ENCODE peak calls at places on chromosomes 13 and 19, in seven cellular contexts. Y is lung, G is endothelial cell of umbilical vein, O is AG09319, U is MM.1S, C is Caco-2, B is activated B cell treated with CpG ODN at 0.5 μM for 24 hours. J is an unnamed sample.

GRCh38 chr13:75877092-75877491 is 241.0 kb downstream of the LMO7 start:
- DNase-seq in Y (no peak), G (no peak), O (no peak), U (no peak), C (no peak), B (no peak), J (no peak)

GRCh38 chr13:114142640-114143490 is 10.4 kb upstream of the RASA3 start:
- DNase-seq in Y (no peak), G (no peak), O (no peak), U (no peak), C (no peak), B (no peak), J (no peak)

GRCh38 chr13:106753241-106753640 is 185.3 kb upstream of the ARGLU1 start:
- DNase-seq in Y (no peak), G (peak; percentile 75), O (no peak), U (no peak), C (no peak), B (no peak), J (peak; percentile 79)

GRCh38 chr13:19150712-19151228 is 30.9 kb downstream of the TUBA3C start:
- DNase-seq in Y (no peak), G (no peak), O (no peak), U (no peak), C (no peak), B (no peak), J (peak; percentile 22)

GRCh38 chr13:50222569-50223332 is 207.5 kb downstream of the KCNRG start:
- DNase-seq in Y (peak; percentile 58), G (no peak), O (no peak), U (peak; percentile 80), C (peak; percentile 12), B (no peak), J (peak; percentile 41)

GRCh38 chr13:96968027-96968426 is 26.2 kb downstream of the OXGR1 start:
- DNase-seq in Y (no peak), G (no peak), O (no peak), U (no peak), C (peak; percentile 23), B (no peak), J (no peak)

GRCh38 chr13:77528834-77529500 is 6.5 kb upstream of the SCEL start:
- DNase-seq in Y (no peak), G (no peak), O (no peak), U (no peak), C (no peak), B (no peak), J (no peak)

GRCh38 chr19:7801020-7801570 is 28.9 kb upstream of the EVI5L start:
- DNase-seq in Y (no peak), G (no peak), O (no peak), U (no peak), C (no peak), B (no peak), J (no peak)

GRCh38 chr13:82698383-82698782 is 1183.9 kb downstream of the SLITRK1 start:
- DNase-seq in Y (no peak), G (no peak), O (no peak), U (no peak), C (no peak), B (no peak), J (no peak)

GRCh38 chr19:18975011-18975410 is 34.0 kb upstream of the HOMER3 start:
- DNase-seq in Y (no peak), G (no peak), O (no peak), U (no peak), C (no peak), B (no peak), J (no peak)

GRCh38 chr13:31101511-31102170 is 60.1 kb downstream of the HSPH1 start:
- DNase-seq in Y (no peak), G (no peak), O (no peak), U (no peak), C (no peak), B (no peak), J (no peak)

GRCh38 chr19:27935669-27936068 is 1277.3 kb downstream of the UQCRFS1 start:
- DNase-seq in Y (no peak), G (no peak), O (no peak), U (no peak), C (no peak), B (no peak), J (no peak)

GRCh38 chr13:79374578-79374977 is 31.5 kb downstream of the RBM26 start:
- DNase-seq in Y (no peak), G (no peak), O (no peak), U (no peak), C (no peak), B (no peak), J (no peak)

GRCh38 chr19:55373318-55373992 is 3.2 kb upstream of the TMEM190 start:
- DNase-seq in Y (no peak), G (no peak), O (no peak), U (no peak), C (peak; percentile 37), B (no peak), J (no peak)

GRCh38 chr13:107251321-107251720 is 683.4 kb upstream of the ARGLU1 start:
- DNase-seq in Y (no peak), G (no peak), O (no peak), U (no peak), C (no peak), B (no peak), J (no peak)

GRCh38 chr19:28061111-28061510 is 1151.8 kb downstream of the UQCRFS1 start:
- DNase-seq in Y (no peak), G (no peak), O (no peak), U (no peak), C (no peak), B (no peak), J (no peak)

GRCh38 chr19:33024398-33024797 is 40.3 kb downstream of the RHPN2 start:
- DNase-seq in Y (no peak), G (no peak), O (no peak), U (no peak), C (no peak), B (no peak), J (no peak)

GRCh38 chr13:29909975-29910674 is 59.7 kb upstream of the UBL3 start:
- DNase-seq in Y (no peak), G (no peak), O (no peak), U (no peak), C (no peak), B (no peak), J (no peak)

GRCh38 chr13:33524086-33524485 is 238.5 kb upstream of the STARD13 start:
- DNase-seq in Y (no peak), G (peak; percentile 65), O (peak; percentile 57), U (no peak), C (no peak), B (no peak), J (no peak)

GRCh38 chr19:16247353-16248182 is 49.9 kb downstream of the AP1M1 start:
- DNase-seq in Y (peak; percentile 90), G (peak; percentile 78), O (peak; percentile 20), U (peak; percentile 62), C (peak; percentile 90), B (peak; percentile 85), J (no peak)

GRCh38 chr13:44758595-44759221 is 182.6 kb upstream of the TSC22D1 start:
- DNase-seq in Y (no peak), G (peak; percentile 85), O (peak; percentile 22), U (no peak), C (no peak), B (no peak), J (no peak)

GRCh38 chr19:3618144-3618810 is 8.3 kb downstream of the CACTIN start:
- DNase-seq in Y (no peak), G (peak; percentile 38), O (no peak), U (peak; percentile 97), C (peak; percentile 55), B (peak; percentile 65), J (no peak)

GRCh38 chr13:109383683-109384082 is 402.7 kb downstream of the IRS2 start:
- DNase-seq in Y (no peak), G (peak; percentile 4), O (no peak), U (no peak), C (no peak), B (no peak), J (no peak)

GRCh38 chr19:3458595-3459284 is 21.6 kb downstream of the SMIM24 start:
- DNase-seq in Y (no peak), G (no peak), O (no peak), U (no peak), C (no peak), B (no peak), J (no peak)

GRCh38 chr19:10203686-10204085 is 8.9 kb upstream of the DNMT1 start:
- DNase-seq in Y (no peak), G (no peak), O (no peak), U (peak; percentile 17), C (no peak), B (no peak), J (no peak)
- TF ChIP-seq CTCF in Y (no peak), G (no peak), O (no peak), U (no peak), C (no peak), B (no peak), J (no peak)

DNA sequence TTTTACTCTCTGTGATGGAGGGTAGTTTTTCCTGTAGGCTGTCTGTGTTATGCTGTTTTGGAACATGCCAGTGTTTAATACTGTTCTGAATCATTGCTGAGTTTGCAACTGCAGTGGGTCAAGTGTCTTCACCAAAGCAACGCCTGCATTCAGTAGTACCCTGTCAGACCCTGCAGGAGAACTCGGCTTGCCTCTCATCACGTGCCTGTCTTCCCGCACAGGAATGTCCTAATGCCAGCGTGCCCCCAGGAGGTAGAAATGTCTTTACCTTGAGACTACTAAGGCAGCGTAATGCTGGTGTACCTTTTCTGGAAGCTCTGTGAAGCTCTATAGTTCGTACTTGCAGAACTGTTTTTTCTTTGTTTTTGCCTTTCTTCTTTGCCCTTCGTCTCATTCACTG is 42.3 kb downstream of the POLR1D start:
- DNase-seq in Y (no peak), G (no peak), O (no peak), U (no peak), C (no peak), B (no peak), J (no peak)
- TF ChIP-seq CTCF in Y (no peak), G (no peak), O (no peak), U (no peak), C (no peak), B (no peak), J (no peak)

GRCh38 chr13:100828226-100828625 is 153.6 kb upstream of the TMTC4 start:
- DNase-seq in Y (no peak), G (no peak), O (no peak), U (no peak), C (peak; percentile 23), B (no peak), J (no peak)
- TF ChIP-seq CTCF in Y (no peak), G (no peak), O (no peak), U (no peak), C (peak; percentile 57), B (no peak), J (peak; percentile 32)

DNA sequence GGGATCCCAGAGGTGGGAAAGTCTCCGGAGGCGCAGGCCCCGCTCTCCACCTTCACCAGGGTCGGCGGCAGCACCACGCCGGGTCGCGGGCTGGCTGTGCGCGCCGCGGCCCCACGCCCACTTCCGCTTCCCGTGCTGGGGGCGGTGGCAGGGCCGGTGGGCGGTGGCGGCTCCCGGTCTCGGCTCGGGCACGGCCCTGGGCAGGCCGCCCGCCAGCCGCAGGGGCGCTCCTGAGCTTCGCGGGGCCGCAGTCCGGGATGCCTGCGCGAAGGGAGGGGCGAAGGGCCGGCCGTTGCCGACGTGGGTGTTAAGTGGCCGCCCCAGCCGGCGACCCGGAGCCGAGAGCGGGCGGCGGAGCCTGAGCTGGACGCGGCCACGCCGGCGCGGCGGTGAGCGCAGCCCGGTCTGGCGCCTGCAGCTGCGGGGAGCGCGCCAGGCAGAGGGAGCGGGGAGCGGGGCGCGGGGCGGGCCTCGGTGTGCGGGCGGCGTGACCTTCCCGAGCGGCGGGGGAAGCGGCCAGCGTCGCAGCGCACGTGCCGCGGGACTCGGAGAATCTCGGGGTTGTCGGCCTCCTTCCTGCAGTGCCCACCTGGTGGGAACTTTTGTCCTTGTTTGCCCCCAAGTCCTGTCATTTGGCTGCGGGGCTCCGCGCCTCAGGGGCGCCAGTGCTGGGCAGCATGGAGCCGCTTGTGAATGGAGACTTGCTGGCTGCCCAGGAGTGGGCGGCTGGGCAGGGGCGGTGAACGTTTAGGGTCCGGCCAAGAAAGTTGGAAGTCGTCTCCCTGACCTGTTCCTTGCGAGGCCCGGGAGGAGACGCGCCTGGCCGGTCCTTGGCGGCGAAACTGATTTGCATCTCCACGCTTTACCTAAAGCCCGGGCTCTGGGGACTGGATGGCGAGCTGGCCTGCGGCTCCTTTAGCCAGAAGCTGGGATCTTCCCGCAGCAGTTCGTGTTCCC is at the start of gene SLC25A15:
- DNase-seq in Y (peak; percentile 81), G (peak; percentile 82), O (peak; percentile 49), U (peak; percentile 75), C (peak; percentile 96), B (peak; percentile 82), J (no peak)
- TF ChIP-seq CTCF in Y (no peak), G (peak; percentile 17), O (no peak), U (peak; percentile 10), C (peak; percentile 41), B (no peak), J (peak; percentile 26)